ENCODE peak calls at places on chromosomes 1 and 21, in four cellular contexts. N is K562, X is GM12878, R is A549. W is an unnamed sample.

GRCh38 chr1:218171302-218171893 is 113.7 kb upstream of the RRP15 start:
- DNase-seq in N (peak; percentile 42), X (no peak), R (peak; percentile 7), W (peak; percentile 43)

GRCh38 chr1:97654866-97655265 is 266.0 kb downstream of the DPYD start:
- DNase-seq in N (no peak), X (no peak), R (no peak), W (peak; percentile 4)

GRCh38 chr1:154972517-154973343 is 1.8 kb upstream of the CKS1B start:
- DNase-seq in N (peak; percentile 55), X (no peak), R (peak; percentile 85), W (no peak)

GRCh38 chr1:13828454-13829151 is 128.6 kb downstream of the PRDM2 start:
- DNase-seq in N (peak; percentile 64), X (no peak), R (peak; percentile 19), W (peak; percentile 32)

GRCh38 chr1:182704677-182705076 is 20.3 kb upstream of the RGS8 start:
- DNase-seq in N (no peak), X (no peak), R (no peak), W (no peak)

GRCh38 chr1:108041360-108042143 is 76.6 kb upstream of the VAV3 start:
- DNase-seq in N (no peak), X (no peak), R (no peak), W (peak; percentile 10)

GRCh38 chr1:79262745-79263258 is 256.3 kb upstream of the ADGRL4 start:
- DNase-seq in N (no peak), X (no peak), R (no peak), W (no peak)

GRCh38 chr1:215200121-215200520 is 117.6 kb downstream of the KCNK2 start:
- DNase-seq in N (no peak), X (no peak), R (no peak), W (no peak)

GRCh38 chr1:37673920-37674319 is 18.4 kb upstream of the CDCA8 start:
- DNase-seq in N (peak; percentile 27), X (no peak), R (no peak), W (no peak)

GRCh38 chr1:162276493-162276892 is 100.2 kb downstream of the SPATA46 start:
- DNase-seq in N (peak; percentile 43), X (no peak), R (peak; percentile 25), W (peak; percentile 49)

GRCh38 chr1:206013017-206013800 is 10.0 kb upstream of the RAB7B start:
- DNase-seq in N (no peak), X (no peak), R (no peak), W (peak; percentile 53)

GRCh38 chr21:34499116-34499515 is 12.9 kb downstream of the KCNE1 start:
- DNase-seq in N (no peak), X (no peak), R (no peak), W (no peak)

GRCh38 chr1:240766831-240767230 is 154.9 kb upstream of the GREM2 start:
- DNase-seq in N (no peak), X (no peak), R (no peak), W (no peak)

GRCh38 chr1:197917553-197917812 is 311 bp downstream of the LHX9 start:
- DNase-seq in N (no peak), X (no peak), R (no peak), W (no peak)

GRCh38 chr1:197914510-197914909 is 2.7 kb upstream of the LHX9 start:
- DNase-seq in N (no peak), X (no peak), R (no peak), W (no peak)

GRCh38 chr1:197915797-197916686 is 1.1 kb upstream of the LHX9 start:
- DNase-seq in N (peak; percentile 50), X (no peak), R (peak; percentile 85), W (peak; percentile 57)

GRCh38 chr1:197913495-197914276 is 3.5 kb upstream of the LHX9 start:
- DNase-seq in N (no peak), X (no peak), R (no peak), W (no peak)

GRCh38 chr1:197915217-197915616 is 2.0 kb upstream of the LHX9 start:
- DNase-seq in N (no peak), X (no peak), R (no peak), W (no peak)
- H3K4me3 ChIP-seq in N (no peak overlapping the region), X (no peak overlapping the region), R (peak overlapping the region; percentile 54), W (peak overlapping the region; percentile 27)

DNA sequence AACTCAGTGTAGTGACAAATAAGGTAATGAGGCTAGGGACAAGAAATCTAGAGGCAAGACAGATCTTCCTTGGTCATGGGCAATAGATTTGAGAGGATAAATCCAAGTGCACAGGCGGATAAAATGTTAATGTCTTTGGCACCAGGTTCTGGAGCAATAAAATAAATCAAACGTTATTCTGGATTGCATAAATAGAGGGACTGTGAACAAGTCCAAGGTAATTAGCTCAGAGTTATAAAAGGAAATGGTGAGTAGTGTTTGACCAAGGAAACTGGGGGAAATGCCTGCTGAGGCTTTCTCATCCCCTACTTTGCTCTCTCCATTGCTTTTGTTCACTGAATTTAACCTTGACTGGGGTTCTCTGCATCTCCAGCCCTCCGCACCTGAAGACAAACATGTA is 329.3 kb upstream of the PROX1 start:
- DNase-seq in N (no peak), X (no peak), R (no peak), W (no peak)
- TF ChIP-seq MYC in N (no peak), X (no peak), R (no peak), W (no peak)

GRCh38 chr1:169110265-169110664 is 3.8 kb downstream of the ATP1B1 start:
- DNase-seq in N (no peak), X (no peak), R (no peak), W (no peak)
- H3K4me3 ChIP-seq in N (no peak overlapping the region), X (no peak overlapping the region), R (peak overlapping the region; percentile 92), W (peak overlapping the region; percentile 2)

GRCh38 chr1:31762726-31763670 is 1.1 kb downstream of the ADGRB2 start:
- DNase-seq in N (peak; percentile 44), X (no peak), R (peak; percentile 76), W (peak; percentile 75)
- TF ChIP-seq MYC in N (no peak), X (no peak), R (no peak), W (no peak)

GRCh38 chr1:77688939-77689338 is 6.5 kb upstream of the ZZZ3 start:
- DNase-seq in N (no peak), X (no peak), R (no peak), W (no peak)

GRCh38 chr1:77687519-77687906 is 5.1 kb upstream of the ZZZ3 start:
- DNase-seq in N (no peak), X (no peak), R (no peak), W (no peak)

GRCh38 chr1:77683142-77683835 is 831 bp upstream of the ZZZ3 start:
- DNase-seq in N (peak; percentile 94), X (peak; percentile 45), R (peak; percentile 59), W (peak; percentile 96)

GRCh38 chr1:77683836-77684148 is 1.3 kb upstream of the ZZZ3 start:
- DNase-seq in N (no peak), X (no peak), R (no peak), W (no peak)

DNA sequence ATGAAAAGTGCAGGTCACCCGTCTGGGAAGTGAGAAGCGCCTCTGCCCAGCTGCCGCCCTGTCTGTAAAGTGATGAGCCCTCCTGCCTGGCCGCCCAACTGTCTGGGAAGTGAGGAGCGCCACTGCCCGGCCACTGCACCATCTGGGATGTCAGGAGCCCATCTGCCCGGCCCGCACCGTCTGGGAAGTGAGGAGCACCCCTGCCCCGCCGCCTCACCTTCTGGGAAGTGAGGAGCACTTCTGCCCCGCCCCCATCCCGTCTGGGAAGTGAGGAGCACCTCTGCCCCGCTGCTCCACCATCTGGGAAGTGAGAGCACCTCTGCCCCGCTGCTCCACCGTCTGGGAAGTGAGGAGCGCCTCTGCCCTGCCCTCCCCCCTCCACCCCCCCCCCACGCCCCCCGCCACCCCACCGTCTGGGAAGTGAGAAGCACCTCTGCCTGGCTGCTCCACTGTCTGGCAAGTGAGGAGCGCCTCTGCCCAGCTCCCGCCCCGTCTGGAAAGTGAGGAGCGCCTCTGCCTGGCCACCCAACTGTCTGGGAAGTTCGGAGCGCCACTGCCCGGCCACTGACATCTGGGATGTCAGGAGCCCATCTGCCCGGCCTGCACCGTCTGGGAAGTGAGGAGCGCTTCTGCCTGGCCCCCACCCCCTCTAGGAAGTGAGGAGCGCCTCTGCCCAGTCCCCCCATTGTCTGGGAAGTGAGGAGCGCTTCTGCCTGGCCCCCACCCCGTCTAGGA is 4.5 kb upstream of the ZZZ3 start:
- DNase-seq in N (no peak), X (no peak), R (no peak), W (no peak)
- H3K4me3 ChIP-seq in N (no peak overlapping the region), X (no peak overlapping the region), R (no peak overlapping the region), W (no peak overlapping the region)

DNA sequence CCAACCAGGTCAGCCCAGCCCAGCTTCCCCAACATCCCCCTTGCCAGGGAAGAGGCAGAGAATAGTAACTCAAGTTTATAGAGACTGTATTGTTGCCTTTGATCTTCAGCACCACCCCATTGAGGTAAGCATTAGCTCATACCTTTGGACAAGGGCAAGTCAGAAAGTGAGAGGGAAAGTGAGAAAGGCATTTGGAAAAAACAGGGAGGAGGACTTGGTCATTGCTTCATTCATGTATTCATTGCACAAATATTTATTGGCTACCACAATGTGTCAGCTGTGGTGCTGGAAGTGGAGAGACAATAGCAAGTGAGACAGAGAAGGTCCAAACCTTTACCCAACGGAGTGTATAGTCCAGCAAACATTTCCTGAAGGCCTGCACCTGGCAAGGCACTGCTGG is 561.2 kb downstream of the KIF26B start:
- DNase-seq in N (no peak), X (no peak), R (no peak), W (no peak)
- TF ChIP-seq MYC in N (no peak), X (no peak), R (no peak), W (no peak)

DNA sequence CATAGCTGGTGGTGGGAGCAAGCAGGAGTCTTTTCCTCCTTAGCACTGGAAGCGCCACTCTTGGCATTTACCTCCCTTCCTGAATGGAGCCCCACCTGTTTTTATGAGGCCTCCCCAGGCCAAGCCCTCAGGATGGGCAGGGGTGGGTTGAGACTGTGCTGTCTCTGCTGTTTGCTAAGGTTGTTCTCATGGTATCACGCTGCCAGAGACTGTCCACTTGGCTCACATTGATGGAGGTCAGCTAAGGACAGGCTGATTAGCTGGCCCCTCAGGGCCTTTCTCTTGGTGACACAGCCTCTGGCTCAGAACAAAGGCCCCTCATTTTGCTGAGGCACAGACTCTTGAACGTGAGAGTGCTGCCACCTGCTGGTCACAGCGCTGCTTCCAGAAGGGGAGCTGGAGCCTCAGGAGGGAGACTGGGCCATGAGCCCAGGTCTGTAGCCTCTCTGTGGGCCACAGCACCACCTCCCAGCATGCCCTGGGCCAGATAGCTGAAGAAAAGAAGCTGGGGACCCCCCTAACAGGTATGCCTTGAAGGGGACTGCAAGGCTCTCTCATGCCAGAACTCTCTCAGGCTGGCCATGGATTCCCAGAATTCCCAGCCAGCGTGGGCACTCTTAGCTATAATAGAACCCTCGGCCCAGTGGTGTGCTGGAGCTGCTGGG is 85.6 kb downstream of the CD58 start:
- DNase-seq in N (peak; percentile 95), X (no peak), R (peak; percentile 51), W (peak; percentile 80)
- H3K4me3 ChIP-seq in N (no peak overlapping the region), X (no peak overlapping the region), R (no peak overlapping the region), W (no peak overlapping the region)

W was measured in NB4.